ENCODE peak calls at places on chromosome 2, in five cellular contexts. One of them, this sample, is unnamed.

GRCh38 chr2:170716851-170717598 is 1.9 kb downstream of the SP5 start:
- DNase-seq in HCT116: no peak
- DNase-seq in HepG2: peak
- DNase-seq in GM12878: no peak
- DNase-seq in K562: no peak
- DNase-seq in this sample: peak

GRCh38 chr2:102620367-102620766 is 1.0 kb downstream of the SLC9A2 start:
- DNase-seq in GM12878: no peak
- DNase-seq in HCT116: no peak
- DNase-seq in K562: peak
- DNase-seq in HepG2: no peak
- DNase-seq in this sample: no peak

GRCh38 chr2:187091664-187092063 is 242.7 kb upstream of the ZSWIM2 start:
- DNase-seq in K562: no peak
- DNase-seq in GM12878: no peak
- DNase-seq in HepG2: no peak
- DNase-seq in HCT116: no peak
- DNase-seq in this sample: no peak

GRCh38 chr2:20368706-20369105 is 18.1 kb upstream of the PUM2 start:
- DNase-seq in HepG2: no peak
- DNase-seq in K562: no peak
- DNase-seq in GM12878: no peak
- DNase-seq in HCT116: no peak
- DNase-seq in this sample: no peak

GRCh38 chr2:235024191-235024611 is 72.4 kb downstream of the SH3BP4 start:
- DNase-seq in GM12878: no peak
- DNase-seq in HepG2: no peak
- DNase-seq in K562: no peak
- DNase-seq in HCT116: no peak
- DNase-seq in this sample: no peak

GRCh38 chr2:237538001-237538720 is 28.2 kb upstream of the PRLH start:
- DNase-seq in HepG2: no peak
- DNase-seq in GM12878: no peak
- DNase-seq in HCT116: no peak
- DNase-seq in K562: no peak
- DNase-seq in this sample: no peak

GRCh38 chr2:191899442-191899841 is 52.6 kb upstream of the CAVIN2 start:
- DNase-seq in K562: no peak
- DNase-seq in HepG2: no peak
- DNase-seq in GM12878: no peak
- DNase-seq in HCT116: no peak
- DNase-seq in this sample: no peak

GRCh38 chr2:9552491-9553178 is 3.0 kb downstream of the ADAM17 start:
- DNase-seq in HCT116: no peak
- DNase-seq in GM12878: no peak
- DNase-seq in K562: peak
- DNase-seq in HepG2: no peak
- DNase-seq in this sample: no peak

GRCh38 chr2:187075106-187076070 is 226.4 kb upstream of the ZSWIM2 start:
- DNase-seq in HepG2: no peak
- DNase-seq in GM12878: no peak
- DNase-seq in K562: no peak
- DNase-seq in HCT116: no peak
- DNase-seq in this sample: no peak

GRCh38 chr2:36753706-36754221 is 57.3 kb downstream of the VIT start:
- DNase-seq in HepG2: no peak
- DNase-seq in K562: no peak
- DNase-seq in GM12878: no peak
- DNase-seq in HCT116: no peak
- DNase-seq in this sample: peak

GRCh38 chr2:8539743-8540551 is 141.9 kb upstream of the ID2 start:
- DNase-seq in HCT116: no peak
- DNase-seq in GM12878: no peak
- DNase-seq in HepG2: no peak
- DNase-seq in K562: no peak
- DNase-seq in this sample: no peak

GRCh38 chr2:171515672-171516298 is 6.5 kb upstream of the CYBRD1 start:
- DNase-seq in HepG2: no peak
- DNase-seq in GM12878: no peak
- DNase-seq in K562: no peak
- DNase-seq in HCT116: no peak
- DNase-seq in this sample: no peak

GRCh38 chr2:70994055-70994444 is 623 bp downstream of the TEX261 start:
- DNase-seq in HepG2: no peak
- DNase-seq in GM12878: no peak
- DNase-seq in HCT116: no peak
- DNase-seq in K562: no peak
- DNase-seq in this sample: no peak

GRCh38 chr2:136008205-136008865 is 22.9 kb upstream of the DARS1 start:
- DNase-seq in HCT116: no peak
- DNase-seq in GM12878: no peak
- DNase-seq in K562: no peak
- DNase-seq in HepG2: no peak
- DNase-seq in this sample: no peak

GRCh38 chr2:177929662-177930522 is 142.7 kb downstream of the PDE11A start:
- DNase-seq in HepG2: no peak
- DNase-seq in K562: no peak
- DNase-seq in HCT116: no peak
- DNase-seq in GM12878: no peak
- DNase-seq in this sample: no peak

GRCh38 chr2:159891917-159892691 is 94.1 kb upstream of the CD302 start:
- DNase-seq in HepG2: no peak
- DNase-seq in HCT116: peak
- DNase-seq in GM12878: no peak
- DNase-seq in K562: no peak
- DNase-seq in this sample: no peak

GRCh38 chr2:239600650-239601049 is 199.8 kb upstream of the HDAC4 start:
- DNase-seq in HCT116: no peak
- DNase-seq in HepG2: no peak
- DNase-seq in K562: no peak
- DNase-seq in GM12878: no peak
- DNase-seq in this sample: no peak

GRCh38 chr2:3727397-3728045 is 24.1 kb downstream of the DCDC2C start:
- DNase-seq in GM12878: no peak
- DNase-seq in HepG2: no peak
- DNase-seq in K562: no peak
- DNase-seq in HCT116: no peak
- DNase-seq in this sample: no peak

GRCh38 chr2:54871457-54872103 is 148.1 kb downstream of the EML6 start:
- DNase-seq in HCT116: no peak
- DNase-seq in GM12878: no peak
- DNase-seq in K562: no peak
- DNase-seq in HepG2: peak
- DNase-seq in this sample: no peak

GRCh38 chr2:137912358-137912757 is 51.9 kb upstream of the HNMT start:
- DNase-seq in GM12878: peak
- DNase-seq in K562: no peak
- DNase-seq in HepG2: no peak
- DNase-seq in HCT116: no peak
- DNase-seq in this sample: no peak

GRCh38 chr2:17815466-17816184 is 635 bp upstream of the MSGN1 start:
- DNase-seq in K562: no peak
- DNase-seq in HepG2: no peak
- DNase-seq in HCT116: no peak
- DNase-seq in GM12878: no peak
- DNase-seq in this sample: no peak

GRCh38 chr2:173448938-173449471 is 94.3 kb downstream of the CDCA7 start:
- DNase-seq in K562: peak
- DNase-seq in HepG2: peak
- DNase-seq in GM12878: peak
- DNase-seq in HCT116: peak
- DNase-seq in this sample: peak

GRCh38 chr2:65231892-65232477 is 4.4 kb downstream of the ACTR2 start:
- DNase-seq in GM12878: no peak
- DNase-seq in HepG2: no peak
- DNase-seq in K562: peak
- DNase-seq in HCT116: no peak
- DNase-seq in this sample: no peak

GRCh38 chr2:176768185-176768584 is 444.4 kb upstream of the HNRNPA3 start:
- DNase-seq in K562: no peak
- DNase-seq in GM12878: no peak
- DNase-seq in HCT116: no peak
- DNase-seq in HepG2: no peak
- DNase-seq in this sample: no peak

GRCh38 chr2:231245253-231246094 is 47.0 kb downstream of the ARMC9 start:
- DNase-seq in HCT116: no peak
- DNase-seq in K562: no peak
- DNase-seq in HepG2: no peak
- DNase-seq in GM12878: no peak
- DNase-seq in this sample: no peak

GRCh38 chr2:238528953-238529781 is 102.4 kb downstream of the ASB1 start:
- DNase-seq in GM12878: no peak
- DNase-seq in HepG2: peak
- DNase-seq in K562: no peak
- DNase-seq in HCT116: no peak
- DNase-seq in this sample: no peak

GRCh38 chr2:120222186-120223033 is 790 bp downstream of the TMEM185B start:
- DNase-seq in K562: no peak
- DNase-seq in GM12878: no peak
- DNase-seq in HCT116: no peak
- DNase-seq in HepG2: no peak
- DNase-seq in this sample: no peak

GRCh38 chr2:9991829-9992273 is 40.4 kb downstream of the GRHL1 start:
- DNase-seq in GM12878: no peak
- DNase-seq in HepG2: no peak
- DNase-seq in K562: no peak
- DNase-seq in HCT116: no peak
- DNase-seq in this sample: no peak

GRCh38 chr2:74576830-74577229 is 22.3 kb downstream of the DOK1 start:
- DNase-seq in K562: no peak
- DNase-seq in HepG2: no peak
- DNase-seq in GM12878: no peak
- DNase-seq in HCT116: no peak
- DNase-seq in this sample: no peak
- TF ChIP-seq SRF in K562: no peak
- TF ChIP-seq SRF in HepG2: no peak
- TF ChIP-seq SRF in GM12878: no peak
- TF ChIP-seq SRF in HCT116: no peak
- TF ChIP-seq SRF in this sample: no peak

GRCh38 chr2:25333981-25334380 is 7.7 kb downstream of the DNMT3A start:
- DNase-seq in GM12878: no peak
- DNase-seq in HepG2: no peak
- DNase-seq in K562: no peak
- DNase-seq in HCT116: no peak
- DNase-seq in this sample: no peak
- TF ChIP-seq SRF in GM12878: no peak
- TF ChIP-seq SRF in HepG2: no peak
- TF ChIP-seq SRF in K562: no peak
- TF ChIP-seq SRF in HCT116: no peak
- TF ChIP-seq SRF in this sample: no peak

DNA sequence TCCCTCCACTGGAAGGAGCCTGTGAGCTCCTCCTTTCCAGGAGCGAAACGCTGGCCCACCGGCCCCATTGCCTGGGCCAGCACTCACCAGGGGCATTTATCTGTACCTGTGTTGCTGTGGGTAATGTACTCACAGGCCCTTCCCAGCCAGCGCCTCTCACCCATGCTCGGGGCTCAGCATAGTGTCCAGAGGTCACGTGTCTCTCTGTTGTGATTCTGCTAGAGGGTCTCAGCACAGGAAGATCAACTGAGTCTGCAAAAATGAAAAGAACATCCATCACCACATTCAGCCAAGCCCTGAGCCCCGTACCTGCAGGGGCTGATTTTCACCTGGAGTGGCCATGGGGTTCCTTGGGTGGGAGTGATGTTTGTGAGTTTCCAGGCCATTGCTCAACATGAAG is 103.1 kb upstream of the TPO start:
- DNase-seq in HCT116: no peak
- DNase-seq in K562: no peak
- DNase-seq in GM12878: no peak
- DNase-seq in HepG2: no peak
- DNase-seq in this sample: no peak
- TF ChIP-seq SRF in HCT116: no peak
- TF ChIP-seq SRF in K562: no peak
- TF ChIP-seq SRF in GM12878: no peak
- TF ChIP-seq SRF in HepG2: no peak
- TF ChIP-seq SRF in this sample: no peak

DNA sequence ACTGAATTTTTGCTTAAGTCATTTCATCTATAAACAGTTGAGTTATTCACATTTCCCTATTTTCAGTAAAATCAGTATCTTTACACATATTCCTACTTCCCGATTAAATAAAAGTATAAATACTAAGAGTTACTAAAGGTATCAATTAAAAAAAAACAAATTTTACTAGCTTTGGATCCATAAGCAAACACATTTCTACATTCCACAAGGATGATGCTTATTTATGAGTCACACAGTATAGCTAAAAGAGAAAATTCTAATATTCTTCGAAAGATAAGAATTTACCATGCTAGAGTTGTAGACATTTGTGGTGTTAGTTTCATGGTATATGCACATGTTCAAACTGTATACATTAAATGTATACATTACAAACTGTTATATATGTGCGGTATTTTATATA is 23.7 kb downstream of the PGAP1 start:
- DNase-seq in HepG2: no peak
- DNase-seq in GM12878: no peak
- DNase-seq in K562: no peak
- DNase-seq in HCT116: no peak
- DNase-seq in this sample: no peak
- TF ChIP-seq SRF in HepG2: no peak
- TF ChIP-seq SRF in GM12878: no peak
- TF ChIP-seq SRF in K562: no peak
- TF ChIP-seq SRF in HCT116: no peak
- TF ChIP-seq SRF in this sample: no peak

GRCh38 chr2:7015007-7015950 is 98.1 kb downstream of the RNF144A start:
- DNase-seq in K562: no peak
- DNase-seq in HepG2: no peak
- DNase-seq in HCT116: no peak
- DNase-seq in GM12878: no peak
- DNase-seq in this sample: no peak
- TF ChIP-seq SRF in K562: no peak
- TF ChIP-seq SRF in HepG2: no peak
- TF ChIP-seq SRF in HCT116: no peak
- TF ChIP-seq SRF in GM12878: no peak
- TF ChIP-seq SRF in this sample: no peak

GRCh38 chr2:6224267-6224666 is 532.1 kb downstream of the SOX11 start:
- DNase-seq in K562: no peak
- DNase-seq in HepG2: no peak
- DNase-seq in GM12878: peak
- DNase-seq in HCT116: no peak
- DNase-seq in this sample: no peak
- TF ChIP-seq SRF in K562: no peak
- TF ChIP-seq SRF in HepG2: no peak
- TF ChIP-seq SRF in GM12878: no peak
- TF ChIP-seq SRF in HCT116: no peak
- TF ChIP-seq SRF in this sample: no peak

GRCh38 chr2:29446852-29447251 is 331.6 kb downstream of the CLIP4 start:
- DNase-seq in GM12878: no peak
- DNase-seq in HepG2: no peak
- DNase-seq in HCT116: no peak
- DNase-seq in K562: no peak
- DNase-seq in this sample: no peak
- TF ChIP-seq SRF in GM12878: no peak
- TF ChIP-seq SRF in HepG2: no peak
- TF ChIP-seq SRF in HCT116: no peak
- TF ChIP-seq SRF in K562: no peak
- TF ChIP-seq SRF in this sample: no peak

GRCh38 chr2:175535631-175536030 is 354.1 kb upstream of the ATP5MC3 start:
- DNase-seq in HepG2: no peak
- DNase-seq in GM12878: no peak
- DNase-seq in HCT116: no peak
- DNase-seq in K562: no peak
- DNase-seq in this sample: no peak
- TF ChIP-seq SRF in HepG2: no peak
- TF ChIP-seq SRF in GM12878: no peak
- TF ChIP-seq SRF in HCT116: no peak
- TF ChIP-seq SRF in K562: no peak
- TF ChIP-seq SRF in this sample: no peak